ENCODE peak calls at places on chromosome 20, in six cellular contexts. One of them, this sample, is unnamed.

GRCh38 chr20:48051810-48052491 is 266.7 kb upstream of the SULF2 start:
- DNase-seq in NCI-H1930: peak
- DNase-seq in omental fat pad: no peak
- DNase-seq in NCI-H510A treated with DMSO at 0.1 percent for 48 hours: no peak
- DNase-seq in hepatic stellate cell: no peak
- DNase-seq in Calu3: peak
- DNase-seq in this sample: no peak

GRCh38 chr20:35345189-35345588 is 53.0 kb upstream of the FAM83C start:
- DNase-seq in NCI-H1930: no peak
- DNase-seq in omental fat pad: no peak
- DNase-seq in NCI-H510A treated with DMSO at 0.1 percent for 48 hours: no peak
- DNase-seq in hepatic stellate cell: no peak
- DNase-seq in Calu3: no peak
- DNase-seq in this sample: no peak

GRCh38 chr20:23085415-23086055 is 589 bp downstream of the CD93 start:
- DNase-seq in NCI-H1930: no peak
- DNase-seq in omental fat pad: no peak
- DNase-seq in NCI-H510A treated with DMSO at 0.1 percent for 48 hours: no peak
- DNase-seq in hepatic stellate cell: no peak
- DNase-seq in Calu3: no peak
- DNase-seq in this sample: no peak

GRCh38 chr20:33012327-33013189 is 5.1 kb downstream of the BPIFB2 start:
- DNase-seq in NCI-H1930: no peak
- DNase-seq in omental fat pad: no peak
- DNase-seq in NCI-H510A treated with DMSO at 0.1 percent for 48 hours: no peak
- DNase-seq in hepatic stellate cell: no peak
- DNase-seq in Calu3: no peak
- DNase-seq in this sample: no peak

GRCh38 chr20:44187763-44188709 is 1.0 kb upstream of the JPH2 start:
- DNase-seq in NCI-H1930: no peak
- DNase-seq in omental fat pad: no peak
- DNase-seq in NCI-H510A treated with DMSO at 0.1 percent for 48 hours: no peak
- DNase-seq in hepatic stellate cell: peak
- DNase-seq in Calu3: no peak
- DNase-seq in this sample: peak

GRCh38 chr20:2399390-2399789 is 18.7 kb downstream of the TGM6 start:
- DNase-seq in NCI-H1930: no peak
- DNase-seq in omental fat pad: no peak
- DNase-seq in NCI-H510A treated with DMSO at 0.1 percent for 48 hours: no peak
- DNase-seq in hepatic stellate cell: no peak
- DNase-seq in Calu3: no peak
- DNase-seq in this sample: peak

GRCh38 chr20:36792422-36792821 is 18.9 kb upstream of the DSN1 start:
- DNase-seq in NCI-H1930: no peak
- DNase-seq in omental fat pad: no peak
- DNase-seq in NCI-H510A treated with DMSO at 0.1 percent for 48 hours: no peak
- DNase-seq in hepatic stellate cell: peak
- DNase-seq in Calu3: peak
- DNase-seq in this sample: no peak

GRCh38 chr20:45833883-45834796 is 541 bp downstream of the SNX21 start:
- DNase-seq in NCI-H1930: peak
- DNase-seq in omental fat pad: no peak
- DNase-seq in NCI-H510A treated with DMSO at 0.1 percent for 48 hours: peak
- DNase-seq in hepatic stellate cell: peak
- DNase-seq in Calu3: peak
- DNase-seq in this sample: peak

GRCh38 chr20:37095108-37095608 is 639 bp downstream of the RBL1 start:
- DNase-seq in NCI-H1930: no peak
- DNase-seq in omental fat pad: no peak
- DNase-seq in NCI-H510A treated with DMSO at 0.1 percent for 48 hours: peak
- DNase-seq in hepatic stellate cell: peak
- DNase-seq in Calu3: peak
- DNase-seq in this sample: no peak

GRCh38 chr20:57167971-57168693 is 98.3 kb downstream of the BMP7 start:
- DNase-seq in NCI-H1930: no peak
- DNase-seq in omental fat pad: no peak
- DNase-seq in NCI-H510A treated with DMSO at 0.1 percent for 48 hours: no peak
- DNase-seq in hepatic stellate cell: no peak
- DNase-seq in Calu3: no peak
- DNase-seq in this sample: no peak

GRCh38 chr20:2122921-2123320 is 21.3 kb downstream of the STK35 start:
- DNase-seq in NCI-H1930: no peak
- DNase-seq in omental fat pad: no peak
- DNase-seq in NCI-H510A treated with DMSO at 0.1 percent for 48 hours: no peak
- DNase-seq in hepatic stellate cell: no peak
- DNase-seq in Calu3: no peak
- DNase-seq in this sample: no peak

GRCh38 chr20:45933231-45934045 is 1.0 kb upstream of the PCIF1 start:
- DNase-seq in NCI-H1930: peak
- DNase-seq in omental fat pad: no peak
- DNase-seq in NCI-H510A treated with DMSO at 0.1 percent for 48 hours: peak
- DNase-seq in hepatic stellate cell: peak
- DNase-seq in Calu3: peak
- DNase-seq in this sample: no peak

GRCh38 chr20:32487381-32487780 is 97.8 kb downstream of the NOL4L start:
- DNase-seq in NCI-H1930: no peak
- DNase-seq in omental fat pad: no peak
- DNase-seq in NCI-H510A treated with DMSO at 0.1 percent for 48 hours: no peak
- DNase-seq in hepatic stellate cell: no peak
- DNase-seq in Calu3: no peak
- DNase-seq in this sample: no peak

This sample was measured in coronary artery.